ENCODE peak calls at places on chromosomes 12 and 14, in ten cellular contexts. R is upper lobe of right lung; T is heart left ventricle; I is CD8-positive, alpha-beta memory T cell; O is Caco-2; N is uterus; X is kidney epithelial cell; H is colonic mucosa; A is mucosa of descending colon; W is CD4-positive, alpha-beta memory T cell. Y is an unnamed sample.

GRCh38 chr12:62878211-62878610 is 56.7 kb downstream of the PPM1H start:
- DNase-seq in R (no peak), T (no peak), I (no peak), O (no peak), N (no peak), X (no peak), H (no peak), A (no peak), W (no peak), Y (no peak)

GRCh38 chr12:118144499-118144898 is 8.6 kb downstream of the PEBP1 start:
- DNase-seq in R (no peak), T (no peak), I (no peak), O (no peak), N (no peak), X (no peak), H (no peak), A (no peak), W (no peak), Y (no peak)

GRCh38 chr12:113403435-113404415 is at the start of gene SDS:
- DNase-seq in R (no peak), T (peak), I (no peak), O (no peak), N (no peak), X (no peak), H (peak), A (peak), W (no peak), Y (no peak)

GRCh38 chr12:93048646-93049045 is 119.6 kb upstream of the EEA1 start:
- DNase-seq in R (no peak), T (no peak), I (no peak), O (peak), N (no peak), X (peak), H (no peak), A (no peak), W (no peak), Y (no peak)

GRCh38 chr12:130650131-130650530 is 66.0 kb downstream of the RIMBP2 start:
- DNase-seq in R (no peak), T (no peak), I (no peak), O (no peak), N (no peak), X (no peak), H (no peak), A (no peak), W (no peak), Y (no peak)

GRCh38 chr12:76711241-76711640 is 52.7 kb upstream of the ZDHHC17 start:
- DNase-seq in R (no peak), T (no peak), I (no peak), O (no peak), N (no peak), X (no peak), H (no peak), A (no peak), W (no peak), Y (no peak)

GRCh38 chr12:79566452-79566851 is 124.3 kb downstream of the PAWR start:
- DNase-seq in R (no peak), T (no peak), I (no peak), O (no peak), N (no peak), X (no peak), H (no peak), A (no peak), W (no peak), Y (peak)

GRCh38 chr12:42129595-42130204 is 15.0 kb downstream of the GXYLT1 start:
- DNase-seq in R (no peak), T (peak), I (no peak), O (peak), N (no peak), X (no peak), H (peak), A (no peak), W (peak), Y (peak)

DNA sequence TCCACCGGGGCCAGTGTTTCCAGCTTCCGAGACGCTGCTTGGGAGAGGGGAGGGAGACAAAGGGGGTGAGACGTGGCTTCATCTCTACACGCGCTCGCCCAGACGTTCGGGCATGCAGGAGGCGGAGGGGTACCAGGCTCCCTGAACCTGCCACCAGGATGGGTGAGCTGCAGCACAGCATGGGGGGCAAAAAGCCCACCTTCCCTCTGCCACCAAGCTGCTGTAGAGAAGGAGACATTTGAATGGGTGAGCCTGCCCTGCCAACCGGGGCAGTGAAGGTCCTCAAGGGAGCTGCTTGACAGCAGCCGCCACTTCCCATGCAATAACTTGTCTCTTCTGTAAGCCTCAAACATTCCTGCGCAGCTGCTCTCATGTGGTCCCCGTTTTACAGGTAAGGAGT is 78.4 kb upstream of the DICER1 start:
- DNase-seq in R (no peak), T (no peak), I (no peak), O (no peak), N (no peak), X (no peak), H (no peak), A (no peak), W (no peak), Y (no peak)
- H3K4me3 ChIP-seq in R (no peak), T (no peak), I (no peak), O (no peak), N (no peak), X (no peak), H (no peak), A (no peak), W (no peak), Y (no peak)

GRCh38 chr12:121390856-121391255 is 9.1 kb upstream of the RNF34 start:
- DNase-seq in R (no peak), T (no peak), I (no peak), O (no peak), N (no peak), X (no peak), H (no peak), A (no peak), W (no peak), Y (no peak)

GRCh38 chr12:121391619-121392324 is 8.1 kb upstream of the RNF34 start:
- DNase-seq in R (no peak), T (no peak), I (no peak), O (no peak), N (peak), X (no peak), H (no peak), A (no peak), W (peak), Y (no peak)

GRCh38 chr12:121388421-121388981 is 11.4 kb upstream of the RNF34 start:
- DNase-seq in R (no peak), T (no peak), I (no peak), O (no peak), N (no peak), X (peak), H (no peak), A (no peak), W (no peak), Y (no peak)

GRCh38 chr12:121397521-121397920 is 2.4 kb upstream of the RNF34 start:
- DNase-seq in R (no peak), T (no peak), I (no peak), O (no peak), N (no peak), X (no peak), H (no peak), A (no peak), W (no peak), Y (no peak)

DNA sequence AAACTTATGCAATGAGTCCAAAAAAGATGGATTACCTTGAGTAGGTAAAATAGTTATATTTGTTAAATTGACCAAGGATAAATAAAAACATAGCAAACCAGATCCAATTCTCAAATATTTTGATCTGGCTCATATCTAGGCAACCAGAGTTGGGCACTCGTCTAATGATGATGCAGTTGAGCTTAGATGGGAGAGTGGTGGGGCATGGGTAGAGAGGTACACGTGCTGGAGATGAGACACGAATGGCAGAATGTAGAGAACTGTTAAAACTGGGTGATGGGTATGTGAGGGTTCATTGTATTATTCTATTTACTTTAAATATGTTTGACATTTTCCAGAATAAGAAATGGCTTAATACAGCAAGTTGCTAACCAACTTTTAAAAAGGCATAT is 7.6 kb upstream of the RNF34 start:
- DNase-seq in R (no peak), T (no peak), I (no peak), O (no peak), N (no peak), X (no peak), H (no peak), A (no peak), W (no peak), Y (no peak)
- H3K4me3 ChIP-seq in R (no peak), T (no peak), I (no peak), O (no peak), N (no peak), X (no peak), H (no peak), A (no peak), W (no peak), Y (no peak)

GRCh38 chr14:21258194-21258888 is 10.9 kb downstream of the HNRNPC start:
- DNase-seq in R (peak), T (no peak), I (no peak), O (no peak), N (no peak), X (no peak), H (no peak), A (no peak), W (no peak), Y (no peak)
- H3K4me3 ChIP-seq in R (no peak), T (no peak), I (no peak), O (no peak), N (no peak), X (no peak), H (no peak), A (no peak), W (no peak), Y (no peak)

DNA sequence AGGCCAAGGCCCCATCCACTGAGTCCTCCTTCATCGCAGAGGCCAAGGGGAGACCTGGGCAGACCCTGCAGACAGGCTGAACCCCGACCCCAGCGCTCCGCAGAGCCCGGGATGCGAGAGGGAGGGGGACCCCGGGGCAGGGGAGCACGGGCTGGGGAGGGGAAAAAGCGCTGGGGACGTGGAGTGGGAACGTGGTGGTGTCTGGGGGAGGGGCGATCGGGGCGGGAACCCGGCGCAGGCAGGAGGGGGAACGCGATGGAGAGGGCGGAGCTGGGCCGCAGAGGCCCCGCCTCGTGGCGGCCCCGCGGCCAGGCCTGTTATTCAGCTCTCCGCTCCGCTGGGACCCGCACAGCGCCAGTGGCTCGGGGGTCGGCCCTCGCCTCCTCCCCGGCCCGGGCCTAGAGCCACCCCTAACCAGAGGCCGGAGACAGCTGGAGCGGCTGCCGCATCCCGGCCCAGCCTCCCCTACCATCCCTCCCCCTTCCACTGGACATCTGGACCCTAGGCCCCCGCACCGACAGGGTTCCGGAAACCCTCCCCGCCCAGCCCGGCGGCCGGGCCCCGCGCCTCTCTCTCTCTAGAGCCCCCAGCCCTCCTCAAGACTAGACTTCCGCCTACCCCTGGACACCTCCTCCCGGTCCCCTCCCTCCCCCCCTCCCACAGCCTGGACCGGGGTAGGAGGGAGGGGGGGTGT is at the start of gene ARHGEF25:
- DNase-seq in R (no peak), T (peak), I (peak), O (peak), N (peak), X (no peak), H (peak), A (peak), W (no peak), Y (no peak)
- H3K4me3 ChIP-seq in R (peak), T (peak), I (peak), O (peak), N (peak), X (peak), H (peak), A (peak), W (peak), Y (no peak)

GRCh38 chr14:103332143-103332919 is 1.7 kb upstream of the EIF5 start:
- DNase-seq in R (no peak), T (no peak), I (no peak), O (no peak), N (no peak), X (no peak), H (no peak), A (peak), W (no peak), Y (peak)

GRCh38 chr14:103329421-103330347 is 4.4 kb upstream of the EIF5 start:
- DNase-seq in R (no peak), T (no peak), I (no peak), O (no peak), N (no peak), X (no peak), H (no peak), A (no peak), W (no peak), Y (no peak)

GRCh38 chr14:103333754-103334643 is at the start of gene EIF5:
- DNase-seq in R (peak), T (peak), I (peak), O (peak), N (peak), X (peak), H (peak), A (peak), W (peak), Y (peak)

GRCh38 chr14:103334644-103335603 is 887 bp downstream of the EIF5 start:
- DNase-seq in R (peak), T (peak), I (peak), O (peak), N (peak), X (no peak), H (peak), A (peak), W (no peak), Y (peak)

DNA sequence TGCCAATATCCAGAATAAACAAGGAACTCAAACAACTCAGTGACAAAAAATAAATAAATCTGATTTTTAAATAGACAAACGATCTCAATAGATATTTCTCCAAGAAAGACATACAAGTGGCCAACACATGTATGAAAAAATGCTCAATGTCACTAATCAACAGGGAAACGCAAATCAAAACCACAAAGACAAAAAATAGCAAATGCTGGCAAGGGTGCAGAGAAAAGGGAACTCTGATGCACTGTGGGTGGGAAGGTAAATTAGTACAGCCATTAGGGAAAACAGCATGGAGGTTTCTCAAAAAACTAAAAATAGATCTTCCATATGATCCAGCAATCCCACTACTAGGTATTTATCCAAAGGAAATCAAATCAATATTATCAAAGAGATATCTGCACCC is 3.5 kb upstream of the EIF5 start:
- DNase-seq in R (no peak), T (no peak), I (no peak), O (no peak), N (no peak), X (no peak), H (no peak), A (no peak), W (no peak), Y (no peak)
- H3K4me3 ChIP-seq in R (no peak), T (no peak), I (no peak), O (no peak), N (no peak), X (no peak), H (no peak), A (no peak), W (no peak), Y (no peak)

DNA sequence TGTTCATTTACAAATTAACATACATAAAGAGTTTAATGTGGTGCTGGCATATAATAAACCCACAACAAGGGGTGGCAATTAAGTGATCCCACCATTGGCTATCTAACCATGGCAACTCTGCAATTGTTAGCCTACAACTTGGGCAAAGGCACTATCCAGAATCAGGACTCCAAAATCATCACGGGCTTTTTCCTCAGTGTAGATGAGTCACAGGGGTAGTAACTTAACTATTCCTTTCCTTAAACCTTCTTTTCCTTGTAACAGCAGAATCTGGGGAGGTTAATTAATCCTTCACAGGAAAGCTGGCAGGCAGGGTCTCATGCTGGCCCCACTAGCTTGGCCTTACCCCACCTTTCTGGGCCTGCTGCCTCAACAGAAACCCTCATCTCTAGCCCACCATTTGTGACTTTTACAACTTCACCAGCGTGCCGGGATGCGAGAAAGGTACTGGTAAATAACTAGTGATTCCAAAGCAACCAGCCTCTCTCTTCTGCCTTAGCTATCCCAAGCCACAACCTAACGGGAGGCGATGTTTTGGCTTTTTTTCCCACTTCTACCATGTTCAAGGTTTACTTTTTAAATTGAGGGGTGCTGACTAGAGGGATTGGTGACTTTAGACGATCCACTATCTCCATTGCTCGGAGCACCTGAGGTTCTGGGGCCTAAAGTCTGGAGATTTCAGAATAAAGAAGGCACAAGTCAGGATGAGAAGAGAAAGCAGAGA is 744 bp downstream of the ATP5MC2 start:
- DNase-seq in R (no peak), T (no peak), I (no peak), O (peak), N (no peak), X (no peak), H (no peak), A (no peak), W (no peak), Y (no peak)
- H3K4me3 ChIP-seq in R (peak), T (peak), I (peak), O (peak), N (peak), X (peak), H (peak), A (peak), W (peak), Y (peak)

GRCh38 chr12:54004063-54004840 is 4.3 kb downstream of the HOXC9 start:
- DNase-seq in R (no peak), T (no peak), I (no peak), O (no peak), N (no peak), X (no peak), H (no peak), A (no peak), W (no peak), Y (no peak)

GRCh38 chr12:54005853-54006699 is 2.7 kb upstream of the HOXC8 start:
- DNase-seq in R (peak), T (peak), I (peak), O (peak), N (peak), X (no peak), H (peak), A (peak), W (peak), Y (peak)

GRCh38 chr12:54006700-54007220 is 2.0 kb upstream of the HOXC8 start:
- DNase-seq in R (no peak), T (no peak), I (no peak), O (peak), N (no peak), X (no peak), H (no peak), A (no peak), W (no peak), Y (no peak)

GRCh38 chr12:54004841-54005530 is 3.8 kb upstream of the HOXC8 start:
- DNase-seq in R (no peak), T (no peak), I (no peak), O (no peak), N (no peak), X (no peak), H (no peak), A (no peak), W (no peak), Y (peak)

DNA sequence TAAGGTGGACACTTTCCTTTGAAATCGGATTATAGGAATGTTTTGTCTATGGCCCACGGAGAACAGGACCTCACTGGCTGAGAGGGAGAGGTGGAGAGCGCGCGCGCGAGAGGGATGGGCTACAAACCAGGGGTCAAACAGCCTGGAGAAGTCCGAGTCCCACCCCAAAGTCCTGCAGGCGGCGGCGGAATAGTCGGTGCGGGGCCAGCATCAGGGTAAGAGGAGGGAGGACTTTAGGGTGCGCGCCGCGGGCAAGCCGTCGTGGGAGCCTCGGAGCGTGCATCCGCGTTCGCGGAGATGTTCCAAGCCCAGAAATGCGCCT is 3.3 kb upstream of the HOXC8 start:
- DNase-seq in R (no peak), T (no peak), I (no peak), O (no peak), N (no peak), X (no peak), H (no peak), A (no peak), W (no peak), Y (no peak)
- H3K4me3 ChIP-seq in R (peak), T (no peak), I (no peak), O (peak), N (no peak), X (peak), H (no peak), A (no peak), W (no peak), Y (no peak)

Y was measured in PC-9.